ENCODE peak calls at places on chromosomes 6 and 20, in four cellular contexts. O is A549; U is CD8-positive, alpha-beta memory T cell; H is lower lobe of right lung. V is an unnamed sample.

GRCh38 chr20:46648903-46649649 is 2.2 kb downstream of the SLC13A3 start:
- DNase-seq in O (no peak), U (no peak), H (no peak), V (no peak)

GRCh38 chr6:151772436-151772835 is 35.0 kb upstream of the ESR1 start:
- DNase-seq in O (no peak), U (no peak), H (no peak), V (no peak)

GRCh38 chr20:19397676-19398075 is 185.2 kb downstream of the SLC24A3 start:
- DNase-seq in O (no peak), U (no peak), H (no peak), V (no peak)

GRCh38 chr20:58310291-58310782 is 822 bp downstream of the RAB22A start:
- DNase-seq in O (peak; percentile 10), U (no peak), H (no peak), V (no peak)

GRCh38 chr6:118468682-118469465 is 79.2 kb upstream of the PLN start:
- DNase-seq in O (peak; percentile 1), U (no peak), H (no peak), V (no peak)

GRCh38 chr6:135995160-135995898 is 143.8 kb downstream of the PDE7B start:
- DNase-seq in O (no peak), U (no peak), H (no peak), V (no peak)

GRCh38 chr20:44888226-44889103 is 3.0 kb downstream of the YWHAB start:
- DNase-seq in O (peak; percentile 33), U (no peak), H (no peak), V (no peak)

GRCh38 chr6:21595265-21595950 is 1.9 kb downstream of the SOX4 start:
- DNase-seq in O (no peak), U (peak; percentile 47), H (peak; percentile 66), V (peak; percentile 70)

GRCh38 chr6:170441316-170441715 is 111.8 kb downstream of the PSMB1 start:
- DNase-seq in O (no peak), U (no peak), H (no peak), V (no peak)

GRCh38 chr6:134551245-134551960 is 233.5 kb upstream of the SGK1 start:
- DNase-seq in O (no peak), U (no peak), H (no peak), V (no peak)

GRCh38 chr6:14270925-14271791 is 153.6 kb downstream of the CD83 start:
- DNase-seq in O (peak; percentile 84), U (no peak), H (peak; percentile 45), V (no peak)

GRCh38 chr20:49460916-49461315 is 21.6 kb downstream of the KCNB1 start:
- DNase-seq in O (no peak), U (no peak), H (no peak), V (no peak)

GRCh38 chr6:55825402-55826051 is 49.9 kb downstream of the BMP5 start:
- DNase-seq in O (no peak), U (no peak), H (no peak), V (no peak)

GRCh38 chr6:39847216-39847615 is 55.0 kb downstream of the DAAM2 start:
- DNase-seq in O (no peak), U (no peak), H (no peak), V (peak; percentile 69)

GRCh38 chr6:51303313-51303712 is 484.6 kb downstream of the TFAP2B start:
- DNase-seq in O (no peak), U (no peak), H (no peak), V (no peak)

GRCh38 chr20:7147220-7147601 is 379.7 kb downstream of the BMP2 start:
- DNase-seq in O (no peak), U (no peak), H (no peak), V (no peak)

GRCh38 chr20:58853976-58854637 is 1.6 kb downstream of the GNAS start:
- DNase-seq in O (no peak), U (no peak), H (no peak), V (peak; percentile 69)

GRCh38 chr20:21182832-21183563 is 57.1 kb downstream of the KIZ start:
- DNase-seq in O (no peak), U (no peak), H (no peak), V (no peak)

GRCh38 chr6:132961122-132961521 is 146.8 kb downstream of the RPS12 start:
- DNase-seq in O (no peak), U (no peak), H (no peak), V (no peak)

GRCh38 chr6:16200231-16200941 is 38.0 kb upstream of the GMPR start:
- DNase-seq in O (no peak), U (no peak), H (peak; percentile 24), V (no peak)

GRCh38 chr6:73391735-73392134 is 2.9 kb upstream of the DDX43 start:
- DNase-seq in O (no peak), U (no peak), H (no peak), V (no peak)

GRCh38 chr6:133814797-133815196 is 74.1 kb upstream of the TCF21 start:
- DNase-seq in O (no peak), U (no peak), H (no peak), V (no peak)

GRCh38 chr6:156060013-156060412 is 604.4 kb upstream of the NOX3 start:
- DNase-seq in O (no peak), U (no peak), H (no peak), V (no peak)

GRCh38 chr6:88914180-88914579 is 49.2 kb downstream of the RNGTT start:
- DNase-seq in O (no peak), U (no peak), H (no peak), V (no peak)

GRCh38 chr6:167733740-167734661 is 92.7 kb upstream of the AFDN start:
- DNase-seq in O (no peak), U (no peak), H (no peak), V (peak; percentile 23)

GRCh38 chr20:53534037-53534436 is 59.6 kb downstream of the ZNF217 start:
- DNase-seq in O (no peak), U (no peak), H (no peak), V (no peak)

GRCh38 chr6:15090145-15090579 is 155.7 kb upstream of the JARID2 start:
- DNase-seq in O (no peak), U (no peak), H (no peak), V (no peak)

GRCh38 chr6:90156861-90157260 is 139.8 kb downstream of the BACH2 start:
- DNase-seq in O (no peak), U (peak; percentile 51), H (no peak), V (no peak)

GRCh38 chr6:118562248-118562647 is 14.2 kb downstream of the PLN start:
- DNase-seq in O (no peak), U (no peak), H (no peak), V (no peak)

GRCh38 chr6:138989098-138989983 is 1.3 kb upstream of the REPS1 start:
- DNase-seq in O (no peak), U (no peak), H (no peak), V (no peak)

DNA sequence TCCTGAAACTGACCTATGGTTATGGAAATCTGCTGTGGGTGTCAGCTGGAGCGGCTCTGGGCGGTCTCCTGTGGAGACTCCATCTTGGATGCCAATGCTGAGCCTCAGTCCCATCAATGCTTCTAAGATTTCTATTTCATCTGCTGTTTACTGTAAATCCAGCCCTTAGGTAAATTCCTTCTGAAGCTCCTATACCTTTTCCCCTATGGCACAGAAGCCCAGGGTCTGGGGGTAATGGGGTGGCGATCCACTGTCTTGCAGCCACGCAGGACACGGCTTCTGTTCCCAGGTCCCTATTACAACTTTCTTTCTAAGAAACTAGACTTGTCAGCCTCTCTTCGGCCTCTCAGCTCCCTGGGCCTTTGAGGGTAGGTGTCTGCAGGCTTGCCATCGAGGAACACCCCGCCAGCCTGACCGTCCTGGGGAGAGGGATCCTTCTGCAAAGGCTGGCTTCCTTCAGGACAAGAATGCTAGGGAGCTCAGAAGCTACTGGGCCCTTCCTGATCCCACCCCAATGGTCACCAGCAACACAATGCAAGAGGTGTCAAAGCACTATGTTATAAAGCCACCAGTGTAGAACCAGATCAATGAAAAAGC is 6.4 kb downstream of the CST3 start:
- DNase-seq in O (no peak), U (no peak), H (no peak), V (no peak)
- H3K4me3 ChIP-seq in O (no peak overlapping the region), U (no peak overlapping the region), H (no peak overlapping the region), V (no peak overlapping the region)

DNA sequence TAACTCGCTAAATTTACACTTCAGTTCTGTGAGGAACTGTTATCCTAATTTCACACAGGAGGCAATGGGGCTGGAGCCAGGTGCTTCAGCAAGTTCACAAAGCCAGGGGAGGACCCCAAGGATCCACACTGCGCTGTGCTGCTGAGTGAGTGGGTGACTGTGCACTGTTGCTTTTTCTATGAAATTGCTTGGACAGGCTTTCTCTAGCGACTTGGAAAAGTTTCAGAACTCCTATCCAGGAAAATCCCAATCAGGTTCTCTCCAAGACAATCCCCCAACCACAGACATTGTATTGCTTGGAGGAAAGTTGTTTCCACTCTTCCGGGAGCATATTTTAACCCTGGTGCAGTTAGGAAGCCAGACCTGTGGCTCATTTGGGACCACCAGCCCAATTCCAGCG is 175.9 kb upstream of the CST7 start:
- DNase-seq in O (no peak), U (no peak), H (no peak), V (no peak)
- H3K4me3 ChIP-seq in O (no peak overlapping the region), U (no peak overlapping the region), H (no peak overlapping the region), V (no peak overlapping the region)

GRCh38 chr6:27178860-27179259 is 68.6 kb upstream of the PRSS16 start:
- DNase-seq in O (no peak), U (no peak), H (no peak), V (no peak)
- H3K4me3 ChIP-seq in O (peak overlapping the region; percentile 79), U (no peak overlapping the region), H (peak overlapping the region; percentile 73), V (peak overlapping the region; percentile 91)

GRCh38 chr20:11376998-11377397 is 540.7 kb upstream of the BTBD3 start:
- DNase-seq in O (no peak), U (no peak), H (no peak), V (no peak)

GRCh38 chr20:11377761-11378160 is 539.9 kb upstream of the BTBD3 start:
- DNase-seq in O (no peak), U (no peak), H (no peak), V (no peak)

GRCh38 chr20:11380283-11380682 is 537.4 kb upstream of the BTBD3 start:
- DNase-seq in O (no peak), U (no peak), H (no peak), V (no peak)

GRCh38 chr20:11378252-11378651 is 539.4 kb upstream of the BTBD3 start:
- DNase-seq in O (no peak), U (no peak), H (no peak), V (no peak)

DNA sequence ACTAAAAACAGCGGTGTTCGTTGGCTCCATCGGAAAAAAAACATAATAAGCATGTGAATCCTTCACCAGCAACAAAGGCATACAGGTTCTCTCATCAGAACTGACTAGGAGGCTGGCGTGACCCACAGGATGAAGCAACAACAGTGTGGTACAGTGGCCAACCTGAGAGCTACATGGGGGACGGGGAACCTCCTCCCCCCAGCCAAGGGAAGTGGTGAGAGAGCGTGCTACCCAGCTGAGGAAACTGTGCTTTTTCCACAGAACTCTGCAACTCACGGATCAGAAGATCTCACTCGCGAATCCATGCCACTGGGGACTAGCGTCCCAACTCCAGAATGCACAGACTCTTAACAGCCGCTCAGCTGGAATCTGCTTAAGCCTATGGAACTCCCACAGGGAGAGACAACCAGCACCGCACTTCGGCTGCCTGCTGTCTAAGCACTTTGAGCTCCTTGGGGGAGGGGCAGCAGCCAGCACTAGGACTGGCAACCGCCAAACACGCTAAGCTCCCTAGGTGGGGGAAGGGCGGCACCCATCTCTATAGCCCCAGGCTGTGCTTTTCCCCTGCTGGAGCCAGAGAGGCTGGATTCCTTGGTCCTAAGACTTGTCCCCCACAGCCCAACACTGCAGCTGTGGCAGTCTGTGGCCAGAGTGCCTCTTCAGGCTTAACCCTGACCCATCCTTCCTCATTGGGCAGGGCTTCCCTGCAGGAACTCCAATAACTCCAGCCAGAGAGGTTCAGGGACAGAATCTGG is 538.3 kb upstream of the BTBD3 start:
- DNase-seq in O (no peak), U (no peak), H (no peak), V (no peak)
- H3K4me3 ChIP-seq in O (no peak overlapping the region), U (no peak overlapping the region), H (no peak overlapping the region), V (no peak overlapping the region)